ENCODE peak calls at places on chromosome 7, in seven cellular contexts. B, A, G, T, U, X and Y are unnamed samples. For H3K4me1, the result is how much of the 10 kb centered on the place peaks cover.

GRCh38 chr7:149633976-149634945 is 136.7 kb upstream of the ZNF746 start:
- DNase-seq in B (no peak), A (no peak), G (no peak), T (no peak), U (no peak), X (no peak), Y (no peak)

GRCh38 chr7:147547252-147547897 is 1043.2 kb upstream of the C7orf33 start:
- DNase-seq in B (peak), A (no peak), G (no peak), T (no peak), U (peak), X (no peak), Y (peak)

GRCh38 chr7:5752663-5753062 is 28.8 kb downstream of the RNF216 start:
- DNase-seq in B (peak), A (no peak), G (no peak), T (no peak), U (no peak), X (no peak), Y (no peak)

GRCh38 chr7:150399861-150400778 is 21.0 kb downstream of the ZNF775 start:
- DNase-seq in B (peak), A (no peak), G (no peak), T (no peak), U (no peak), X (peak), Y (no peak)

GRCh38 chr7:54944179-54944578 is 74.6 kb upstream of the EGFR start:
- DNase-seq in B (peak), A (no peak), G (no peak), T (no peak), U (no peak), X (no peak), Y (no peak)

GRCh38 chr7:140696024-140696678 is 357 bp upstream of the NDUFB2 start:
- DNase-seq in B (peak), A (peak), G (peak), T (no peak), U (no peak), X (peak), Y (peak)

GRCh38 chr7:92613720-92614119 is 23.5 kb upstream of the FAM133B start:
- DNase-seq in B (no peak), A (no peak), G (no peak), T (no peak), U (no peak), X (no peak), Y (no peak)

GRCh38 chr7:123431075-123431614 is 103.2 kb downstream of the IQUB start:
- DNase-seq in B (no peak), A (peak), G (no peak), T (no peak), U (no peak), X (no peak), Y (no peak)

GRCh38 chr7:153457796-153458195 is 594.4 kb upstream of the DPP6 start:
- DNase-seq in B (no peak), A (no peak), G (no peak), T (no peak), U (no peak), X (no peak), Y (no peak)

GRCh38 chr7:91651986-91652385 is 228.5 kb downstream of the MTERF1 start:
- DNase-seq in B (no peak), A (no peak), G (no peak), T (no peak), U (no peak), X (no peak), Y (no peak)

GRCh38 chr7:82131224-82131623 is 312.4 kb downstream of the CACNA2D1 start:
- DNase-seq in B (peak), A (no peak), G (no peak), T (no peak), U (no peak), X (no peak), Y (no peak)

GRCh38 chr7:87435546-87435945 is 39.9 kb downstream of the ABCB4 start:
- DNase-seq in B (peak), A (no peak), G (no peak), T (no peak), U (no peak), X (no peak), Y (no peak)

GRCh38 chr7:87220734-87221215 is 1.2 kb upstream of the TMEM243 start:
- DNase-seq in B (no peak), A (no peak), G (no peak), T (no peak), U (no peak), X (no peak), Y (no peak)

GRCh38 chr7:7757576-7757975 is 39.2 kb upstream of the RPA3 start:
- DNase-seq in B (no peak), A (no peak), G (no peak), T (no peak), U (no peak), X (no peak), Y (no peak)

GRCh38 chr7:101269664-101270063 is 24.8 kb upstream of the FIS1 start:
- DNase-seq in B (no peak), A (no peak), G (no peak), T (no peak), U (no peak), X (no peak), Y (no peak)

GRCh38 chr7:75623390-75624133 is 115.2 kb downstream of the HIP1 start:
- DNase-seq in B (peak), A (no peak), G (no peak), T (no peak), U (no peak), X (no peak), Y (no peak)

GRCh38 chr7:16060492-16060891 is 360.8 kb downstream of the CRPPA start:
- DNase-seq in B (peak), A (no peak), G (no peak), T (no peak), U (no peak), X (no peak), Y (no peak)

GRCh38 chr7:156772725-156773124 is 120.3 kb downstream of the LMBR1 start:
- DNase-seq in B (no peak), A (no peak), G (no peak), T (no peak), U (no peak), X (no peak), Y (no peak)

GRCh38 chr7:29071203-29071804 is 75.0 kb downstream of the CPVL start:
- DNase-seq in B (no peak), A (no peak), G (no peak), T (no peak), U (no peak), X (no peak), Y (no peak)

GRCh38 chr7:74396993-74397392 is 56.7 kb upstream of the GTF2IRD1 start:
- DNase-seq in B (no peak), A (no peak), G (no peak), T (no peak), U (no peak), X (peak), Y (no peak)

GRCh38 chr7:157525501-157525915 is 188.7 kb downstream of the DNAJB6 start:
- DNase-seq in B (no peak), A (peak), G (no peak), T (no peak), U (peak), X (peak), Y (no peak)

DNA sequence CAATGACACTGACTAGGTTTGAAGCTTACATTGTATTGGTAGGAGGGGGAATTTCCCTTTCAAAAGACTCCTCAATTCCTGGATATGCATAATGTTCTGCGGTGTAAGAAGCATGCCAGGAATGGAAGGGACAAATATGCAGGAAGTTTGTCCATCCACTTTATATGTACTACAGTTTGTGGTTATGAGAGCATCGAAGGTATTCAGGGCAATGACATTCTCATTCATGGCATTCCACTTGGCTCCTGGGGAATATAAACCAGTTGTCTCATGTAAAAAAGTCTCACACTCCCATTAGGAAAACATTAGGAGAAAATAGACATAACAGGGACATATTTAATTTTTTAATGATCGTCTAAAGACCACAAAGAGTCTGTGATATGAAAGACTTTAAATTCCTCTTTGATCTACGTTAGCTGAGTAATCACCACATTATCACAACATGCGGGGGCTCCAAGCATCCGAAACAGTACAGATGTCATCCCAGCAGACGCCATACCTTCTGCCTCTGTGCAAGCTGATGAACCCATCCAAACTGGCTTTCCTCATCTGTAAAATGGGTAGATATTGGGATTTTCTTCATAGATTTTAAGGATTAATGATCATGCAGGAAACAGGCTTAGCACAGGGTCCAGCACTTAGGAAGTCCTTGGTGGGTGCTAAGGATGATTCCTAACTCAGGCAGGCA is 675.3 kb downstream of the INHBA start:
- DNase-seq in B (peak), A (no peak), G (peak), T (no peak), U (no peak), X (no peak), Y (no peak)
- TF ChIP-seq CEBPB in B (no peak), A (no peak), G (no peak), T (no peak), U (no peak), X (no peak), Y (no peak)

GRCh38 chr7:47596502-47597202 is 14.7 kb upstream of the TNS3 start:
- DNase-seq in B (no peak), A (no peak), G (no peak), T (no peak), U (no peak), X (no peak), Y (peak)
- H3K27ac ChIP-seq in B (no peak), A (no peak), G (peak), T (no peak), U (no peak), X (no peak), Y (peak)

GRCh38 chr7:47941136-47941844 is 7.0 kb downstream of the PKD1L1 start:
- DNase-seq in B (peak), A (no peak), G (no peak), T (no peak), U (no peak), X (no peak), Y (no peak)
- H3K4me1 ChIP-seq in B (under half), A (under half), G (under half), T (under half), U (under half), X (under half), Y (under half)

GRCh38 chr7:117087639-117088396 is 134.5 kb downstream of the ST7 start:
- DNase-seq in B (no peak), A (no peak), G (no peak), T (no peak), U (no peak), X (no peak), Y (no peak)
- TF ChIP-seq CEBPB in B (no peak), A (no peak), G (no peak), T (no peak), U (no peak), X (no peak), Y (no peak)

DNA sequence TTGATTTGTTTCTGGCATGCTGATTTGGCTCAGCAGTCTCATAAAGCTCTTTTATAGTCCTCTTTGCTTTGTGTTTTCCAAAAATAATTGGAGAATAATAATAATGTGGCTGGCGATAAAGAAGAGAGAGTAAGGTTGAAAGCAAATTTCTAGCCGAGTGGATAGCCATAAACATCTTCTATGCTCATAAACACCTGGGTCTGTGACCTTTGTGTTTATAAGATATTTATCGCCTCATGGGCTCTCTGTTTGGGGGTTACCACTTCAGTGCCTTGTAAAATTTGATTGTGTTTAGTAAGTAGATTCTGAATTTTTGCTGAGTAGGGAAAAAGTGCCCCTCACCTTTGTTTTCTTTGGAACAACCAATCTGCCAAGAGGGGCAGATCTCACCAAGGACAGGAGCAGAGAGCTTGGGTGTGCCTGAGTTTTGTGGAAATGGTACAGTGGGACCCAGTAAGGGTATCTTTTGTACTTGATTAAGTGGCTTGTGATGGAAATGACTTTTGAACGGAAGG is 220.4 kb downstream of the AUTS2 start:
- DNase-seq in B (no peak), A (no peak), G (no peak), T (no peak), U (no peak), X (no peak), Y (no peak)
- H3K27ac ChIP-seq in B (no peak), A (no peak), G (no peak), T (no peak), U (no peak), X (no peak), Y (no peak)

GRCh38 chr7:69605070-69605469 is 6.8 kb downstream of the AUTS2 start:
- DNase-seq in B (no peak), A (no peak), G (no peak), T (no peak), U (no peak), X (no peak), Y (no peak)

GRCh38 chr7:69603937-69604494 is 5.7 kb downstream of the AUTS2 start:
- DNase-seq in B (no peak), A (no peak), G (no peak), T (peak), U (no peak), X (no peak), Y (no peak)

GRCh38 chr7:69599879-69600764 is 1.8 kb downstream of the AUTS2 start:
- DNase-seq in B (no peak), A (no peak), G (no peak), T (no peak), U (no peak), X (no peak), Y (no peak)

GRCh38 chr7:69602522-69602921 is 4.2 kb downstream of the AUTS2 start:
- DNase-seq in B (no peak), A (no peak), G (no peak), T (no peak), U (no peak), X (no peak), Y (no peak)

GRCh38 chr7:69603351-69603750 is 5.1 kb downstream of the AUTS2 start:
- DNase-seq in B (no peak), A (no peak), G (no peak), T (no peak), U (no peak), X (no peak), Y (no peak)
- H3K4me1 ChIP-seq in B (under half), A (under half), G (under half), T (under half), U (under half), X (under half), Y (under half)

GRCh38 chr7:129375221-129375938 is 58.9 kb upstream of the STRIP2 start:
- DNase-seq in B (no peak), A (no peak), G (no peak), T (no peak), U (no peak), X (no peak), Y (no peak)

GRCh38 chr7:129376778-129377700 is 57.2 kb upstream of the STRIP2 start:
- DNase-seq in B (peak), A (no peak), G (no peak), T (no peak), U (no peak), X (no peak), Y (no peak)

GRCh38 chr7:129373651-129374428 is 60.4 kb upstream of the STRIP2 start:
- DNase-seq in B (no peak), A (no peak), G (no peak), T (no peak), U (no peak), X (no peak), Y (no peak)

GRCh38 chr7:129370812-129371211 is 63.4 kb upstream of the STRIP2 start:
- DNase-seq in B (peak), A (no peak), G (no peak), T (no peak), U (no peak), X (peak), Y (no peak)

DNA sequence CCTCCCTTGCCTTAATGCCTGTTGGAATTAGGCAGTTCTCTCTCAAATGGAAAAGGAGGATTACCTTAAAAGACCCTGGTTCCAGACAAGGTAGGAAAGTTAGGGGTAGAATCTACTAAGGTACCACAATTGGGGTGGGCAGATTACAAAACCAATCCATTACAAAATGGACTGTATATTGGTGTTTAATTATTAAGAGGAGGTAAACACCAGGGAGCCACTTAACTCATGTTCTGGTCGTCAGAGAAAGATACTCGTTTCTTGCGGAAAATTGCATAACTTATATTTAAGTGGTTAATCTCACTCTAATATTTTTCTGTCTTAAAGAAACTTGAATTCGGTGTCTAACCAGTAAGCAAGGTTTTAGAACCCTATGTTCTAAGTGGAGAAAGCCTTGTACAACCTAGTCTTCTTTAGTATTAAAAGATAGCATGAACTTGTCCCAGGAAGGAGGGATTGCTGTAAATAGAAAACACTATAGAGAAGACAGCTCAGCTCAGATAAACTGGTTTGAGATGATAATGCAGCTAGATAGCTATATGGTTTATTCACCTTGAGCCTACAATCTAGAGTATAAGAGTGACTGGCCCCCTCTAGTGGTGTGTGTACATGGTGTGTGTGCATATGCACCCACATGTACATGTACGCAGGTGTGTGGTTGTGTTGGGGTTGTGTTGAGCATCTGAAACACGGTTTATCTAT is 58.0 kb upstream of the STRIP2 start:
- DNase-seq in B (peak), A (peak), G (peak), T (no peak), U (no peak), X (peak), Y (peak)
- TF ChIP-seq CEBPB in B (no peak), A (no peak), G (no peak), T (no peak), U (no peak), X (no peak), Y (no peak)

GRCh38 chr7:45112648-45113047 is 1.2 kb upstream of the TBRG4 start:
- DNase-seq in B (peak), A (no peak), G (no peak), T (no peak), U (no peak), X (no peak), Y (no peak)
- H3K27ac ChIP-seq in B (no peak), A (peak), G (peak), T (no peak), U (no peak), X (peak), Y (peak)

GRCh38 chr7:104978460-104978859 is 35.5 kb upstream of the KMT2E start:
- DNase-seq in B (no peak), A (no peak), G (no peak), T (no peak), U (no peak), X (no peak), Y (no peak)
- H3K4me1 ChIP-seq in B (under half), A (under half), G (under half), T (under half), U (under half), X (under half), Y (under half)

GRCh38 chr7:37411444-37412034 is 37.1 kb downstream of the ELMO1 start:
- DNase-seq in B (no peak), A (no peak), G (no peak), T (no peak), U (no peak), X (no peak), Y (no peak)

GRCh38 chr7:37409456-37409855 is 39.2 kb downstream of the ELMO1 start:
- DNase-seq in B (no peak), A (no peak), G (no peak), T (no peak), U (no peak), X (no peak), Y (no peak)

GRCh38 chr7:37408241-37408884 is 40.3 kb downstream of the ELMO1 start:
- DNase-seq in B (no peak), A (no peak), G (no peak), T (no peak), U (no peak), X (no peak), Y (no peak)

GRCh38 chr7:37408885-37409248 is 39.8 kb downstream of the ELMO1 start:
- DNase-seq in B (no peak), A (no peak), G (no peak), T (no peak), U (no peak), X (no peak), Y (no peak)

DNA sequence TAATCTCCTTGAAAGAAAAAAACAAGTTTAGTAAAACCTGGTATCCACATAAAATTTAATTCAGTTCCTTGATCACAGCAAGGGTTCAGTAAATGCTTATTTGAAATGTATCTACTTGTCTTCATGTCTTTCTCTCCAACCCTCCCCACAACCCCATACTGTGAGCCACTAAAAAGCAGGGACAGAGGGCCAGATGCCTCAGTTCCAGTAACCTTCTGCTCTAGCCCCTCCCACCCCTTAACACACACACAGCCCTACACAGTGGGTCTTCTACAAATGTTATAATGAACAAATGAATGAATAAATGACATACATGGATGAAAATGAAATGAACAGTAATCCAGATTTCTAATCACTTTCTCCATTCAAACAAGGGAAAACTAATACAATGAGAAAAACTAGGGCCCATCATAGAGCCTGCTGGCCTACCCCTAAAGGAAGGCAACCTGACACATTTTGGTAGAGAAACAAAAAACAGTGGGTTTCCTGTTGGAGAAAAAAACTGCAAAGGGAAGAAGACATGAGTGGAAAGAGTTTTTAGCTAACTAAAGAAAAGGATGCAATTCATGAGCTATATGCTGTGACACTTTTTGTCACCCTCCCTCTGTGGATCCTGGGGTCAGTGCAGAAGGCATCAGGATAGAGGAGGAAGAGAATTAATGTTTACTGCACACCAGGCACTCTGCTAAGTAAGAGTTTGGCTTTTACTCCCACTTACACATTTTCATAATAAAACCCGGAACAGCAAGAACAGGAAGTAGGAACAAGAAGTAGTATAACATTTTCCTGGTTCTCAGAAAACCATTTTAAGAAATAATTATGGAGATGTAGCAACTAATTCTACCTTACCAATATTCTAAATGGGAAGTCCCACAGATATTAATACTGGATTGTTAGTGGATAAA is 38.1 kb downstream of the ELMO1 start:
- DNase-seq in B (no peak), A (no peak), G (no peak), T (no peak), U (no peak), X (no peak), Y (no peak)
- TF ChIP-seq CEBPB in B (no peak), A (no peak), G (no peak), T (no peak), U (no peak), X (no peak), Y (no peak)